ENCODE peak calls at places on chromosomes 5 and 9, in ten cellular contexts. H is right atrium auricular region, U is EL, K is KG1, M is WERI-Rb-1, S is left colon, Y is AML-193, X is T-helper 9 cell, V is sciatic nerve, Z is lung microvascular endothelial cell. E is an unnamed sample.

GRCh38 chr9:524008-524407 is 309.3 kb downstream of the DOCK8 start:
- DNase-seq in H (no peak), U (no peak), K (no peak), M (no peak), S (no peak), Y (no peak), X (no peak), V (no peak), Z (no peak), E (no peak)

GRCh38 chr9:134544388-134545212 is 97.0 kb upstream of the COL5A1 start:
- DNase-seq in H (no peak), U (peak; percentile 87), K (no peak), M (no peak), S (no peak), Y (no peak), X (no peak), V (peak; percentile 75), Z (no peak), E (no peak)

GRCh38 chr5:14574891-14575496 is 6.6 kb upstream of the OTULINL start:
- DNase-seq in H (no peak), U (no peak), K (no peak), M (no peak), S (peak; percentile 78), Y (no peak), X (no peak), V (no peak), Z (no peak), E (no peak)

GRCh38 chr9:129850821-129851540 is 15.7 kb downstream of the USP20 start:
- DNase-seq in H (no peak), U (no peak), K (no peak), M (no peak), S (no peak), Y (no peak), X (no peak), V (no peak), Z (no peak), E (no peak)

GRCh38 chr5:172634106-172634899 is 6.8 kb upstream of the NEURL1B start:
- DNase-seq in H (no peak), U (no peak), K (no peak), M (no peak), S (peak; percentile 15), Y (no peak), X (no peak), V (peak; percentile 22), Z (no peak), E (no peak)

GRCh38 chr5:133564921-133565565 is 47.3 kb downstream of the FSTL4 start:
- DNase-seq in H (no peak), U (no peak), K (no peak), M (no peak), S (no peak), Y (no peak), X (no peak), V (no peak), Z (no peak), E (no peak)

GRCh38 chr5:55427157-55427556 is 107.6 kb downstream of the PLPP1 start:
- DNase-seq in H (no peak), U (peak; percentile 71), K (no peak), M (no peak), S (no peak), Y (no peak), X (no peak), V (no peak), Z (no peak), E (no peak)

GRCh38 chr9:115008536-115008935 is 78.1 kb upstream of the TNFSF8 start:
- DNase-seq in H (no peak), U (peak; percentile 90), K (no peak), M (peak; percentile 55), S (no peak), Y (no peak), X (no peak), V (no peak), Z (no peak), E (no peak)

GRCh38 chr5:61293051-61293450 is 39.0 kb upstream of the ZSWIM6 start:
- DNase-seq in H (no peak), U (no peak), K (no peak), M (no peak), S (peak; percentile 65), Y (no peak), X (no peak), V (no peak), Z (no peak), E (no peak)

GRCh38 chr9:16821344-16821743 is 49.1 kb downstream of the BNC2 start:
- DNase-seq in H (no peak), U (no peak), K (no peak), M (no peak), S (no peak), Y (no peak), X (no peak), V (no peak), Z (no peak), E (no peak)

GRCh38 chr9:95434116-95435073 is 82.4 kb downstream of the PTCH1 start:
- DNase-seq in H (no peak), U (no peak), K (no peak), M (no peak), S (no peak), Y (no peak), X (no peak), V (no peak), Z (no peak), E (no peak)

GRCh38 chr9:125551781-125552180 is 155.2 kb downstream of the MAPKAP1 start:
- DNase-seq in H (no peak), U (no peak), K (no peak), M (no peak), S (no peak), Y (no peak), X (no peak), V (no peak), Z (no peak), E (no peak)

GRCh38 chr9:87787735-87788134 is 61.8 kb downstream of the CTSL start:
- DNase-seq in H (no peak), U (no peak), K (no peak), M (no peak), S (no peak), Y (no peak), X (no peak), V (no peak), Z (no peak), E (no peak)

GRCh38 chr5:115321309-115321708 is 24.9 kb upstream of the CCDC112 start:
- DNase-seq in H (no peak), U (peak; percentile 70), K (no peak), M (no peak), S (no peak), Y (no peak), X (no peak), V (no peak), Z (no peak), E (no peak)

GRCh38 chr5:34682926-34683623 is 26.9 kb downstream of the RAI14 start:
- DNase-seq in H (no peak), U (no peak), K (no peak), M (no peak), S (no peak), Y (no peak), X (no peak), V (no peak), Z (peak; percentile 48), E (no peak)

GRCh38 chr9:104927912-104928740 is at the start of gene ABCA1:
- DNase-seq in H (peak; percentile 97), U (peak; percentile 82), K (peak; percentile 24), M (peak; percentile 82), S (peak; percentile 95), Y (peak; percentile 77), X (peak; percentile 56), V (peak; percentile 95), Z (peak; percentile 83), E (peak; percentile 82)

GRCh38 chr9:115327441-115328122 is 209.6 kb upstream of the TNC start:
- DNase-seq in H (no peak), U (peak; percentile 6), K (no peak), M (no peak), S (no peak), Y (no peak), X (no peak), V (no peak), Z (no peak), E (no peak)

GRCh38 chr9:105757496-105758251 is 63.3 kb downstream of the TMEM38B start:
- DNase-seq in H (no peak), U (no peak), K (no peak), M (no peak), S (no peak), Y (peak; percentile 54), X (no peak), V (no peak), Z (no peak), E (no peak)

GRCh38 chr9:26413625-26414024 is 479.0 kb downstream of the CAAP1 start:
- DNase-seq in H (no peak), U (no peak), K (no peak), M (no peak), S (no peak), Y (no peak), X (no peak), V (no peak), Z (no peak), E (no peak)

GRCh38 chr5:145945620-145946111 is 9.3 kb downstream of the SH3RF2 start:
- DNase-seq in H (no peak), U (no peak), K (no peak), M (no peak), S (no peak), Y (no peak), X (no peak), V (no peak), Z (no peak), E (no peak)

GRCh38 chr5:95864944-95865504 is 42.5 kb upstream of the GLRX start:
- DNase-seq in H (no peak), U (no peak), K (no peak), M (no peak), S (peak; percentile 55), Y (no peak), X (no peak), V (no peak), Z (no peak), E (no peak)

GRCh38 chr5:134458234-134458633 is 46.6 kb upstream of the CDKN2AIPNL start:
- DNase-seq in H (peak; percentile 75), U (peak; percentile 40), K (no peak), M (no peak), S (no peak), Y (no peak), X (no peak), V (no peak), Z (no peak), E (no peak)

GRCh38 chr5:95403996-95404395 is 12.8 kb downstream of the FAM81B start:
- DNase-seq in H (no peak), U (no peak), K (no peak), M (no peak), S (no peak), Y (no peak), X (no peak), V (no peak), Z (no peak), E (no peak)

GRCh38 chr9:1979815-1980367 is 35.3 kb upstream of the SMARCA2 start:
- DNase-seq in H (no peak), U (peak; percentile 72), K (no peak), M (no peak), S (no peak), Y (no peak), X (no peak), V (no peak), Z (no peak), E (no peak)

GRCh38 chr5:139671096-139671841 is 23.1 kb downstream of the CXXC5 start:
- DNase-seq in H (no peak), U (no peak), K (no peak), M (no peak), S (no peak), Y (no peak), X (no peak), V (no peak), Z (peak; percentile 52), E (no peak)

GRCh38 chr9:6842584-6842947 is 84.8 kb downstream of the KDM4C start:
- DNase-seq in H (no peak), U (peak; percentile 49), K (no peak), M (no peak), S (no peak), Y (no peak), X (no peak), V (no peak), Z (peak; percentile 11), E (no peak)

GRCh38 chr5:174413520-174414314 is 310.7 kb upstream of the MSX2 start:
- DNase-seq in H (no peak), U (peak; percentile 63), K (no peak), M (no peak), S (no peak), Y (no peak), X (no peak), V (no peak), Z (no peak), E (no peak)

GRCh38 chr9:131382850-131383729 is 10.8 kb upstream of the PRRC2B start:
- DNase-seq in H (peak; percentile 65), U (peak; percentile 83), K (no peak), M (peak; percentile 85), S (no peak), Y (no peak), X (no peak), V (no peak), Z (no peak), E (no peak)